ENCODE peak calls at places on chromosome 9, in four cellular contexts. Z, F, V and R are unnamed samples.

GRCh38 chr9:15293727-15294405 is 13.2 kb downstream of the TTC39B start:
- DNase-seq in Z (no peak), F (no peak), V (no peak), R (no peak)

GRCh38 chr9:136365775-136366223 is 2.3 kb upstream of the DNLZ start:
- DNase-seq in Z (no peak), F (no peak), V (no peak), R (no peak)

GRCh38 chr9:132854832-132855231 is 23.3 kb downstream of the AK8 start:
- DNase-seq in Z (no peak), F (no peak), V (no peak), R (no peak)

GRCh38 chr9:130235558-130236435 is 29.8 kb upstream of the HMCN2 start:
- DNase-seq in Z (no peak), F (peak; percentile 82), V (no peak), R (peak; percentile 73)

GRCh38 chr9:18526686-18527085 is 52.7 kb downstream of the ADAMTSL1 start:
- DNase-seq in Z (peak; percentile 89), F (no peak), V (no peak), R (no peak)

GRCh38 chr9:6766606-6767005 is 8.8 kb downstream of the KDM4C start:
- DNase-seq in Z (no peak), F (no peak), V (no peak), R (no peak)

GRCh38 chr9:120841930-120842684 is 615 bp downstream of the PSMD5 start:
- DNase-seq in Z (no peak), F (no peak), V (no peak), R (no peak)

GRCh38 chr9:21252727-21253547 is 13.1 kb upstream of the IFNA14 start:
- DNase-seq in Z (peak; percentile 9), F (no peak), V (no peak), R (peak; percentile 4)

GRCh38 chr9:22416692-22417060 is 29.9 kb upstream of the DMRTA1 start:
- DNase-seq in Z (no peak), F (no peak), V (no peak), R (no peak)

GRCh38 chr9:112569186-112569585 is 82.6 kb downstream of the KIAA1958 start:
- DNase-seq in Z (peak; percentile 19), F (no peak), V (no peak), R (no peak)

GRCh38 chr9:135294826-135295225 is 184.8 kb upstream of the PPP1R26 start:
- DNase-seq in Z (no peak), F (peak; percentile 39), V (no peak), R (peak; percentile 29)

GRCh38 chr9:12694013-12694412 is 828 bp downstream of the TYRP1 start:
- DNase-seq in Z (no peak), F (no peak), V (no peak), R (no peak)

GRCh38 chr9:133826289-133827085 is 88.3 kb upstream of the SARDH start:
- DNase-seq in Z (no peak), F (no peak), V (no peak), R (no peak)

GRCh38 chr9:31336391-31336790 is 1048.1 kb upstream of the ACO1 start:
- DNase-seq in Z (no peak), F (no peak), V (no peak), R (no peak)

GRCh38 chr9:76562511-76562911 is 103.5 kb downstream of the GCNT1 start:
- DNase-seq in Z (no peak), F (no peak), V (no peak), R (no peak)

GRCh38 chr9:134169724-134170401 is 5.5 kb upstream of the RNU6ATAC start:
- DNase-seq in Z (no peak), F (peak; percentile 81), V (no peak), R (no peak)

GRCh38 chr9:92234503-92234902 is 59.0 kb downstream of the IARS1 start:
- DNase-seq in Z (no peak), F (no peak), V (no peak), R (no peak)
- H3K4me3 ChIP-seq in Z (no peak overlapping the region), F (no peak overlapping the region), V (no peak overlapping the region), R (no peak overlapping the region)

GRCh38 chr9:98385751-98386150 is 130.3 kb upstream of the TBC1D2 start:
- DNase-seq in Z (no peak), F (no peak), V (no peak), R (no peak)

GRCh38 chr9:98381311-98382103 is 126.1 kb upstream of the TBC1D2 start:
- DNase-seq in Z (no peak), F (no peak), V (no peak), R (no peak)

GRCh38 chr9:98379572-98379971 is 124.1 kb upstream of the TBC1D2 start:
- DNase-seq in Z (no peak), F (no peak), V (no peak), R (no peak)

GRCh38 chr9:98380065-98380681 is 124.7 kb upstream of the TBC1D2 start:
- DNase-seq in Z (no peak), F (peak; percentile 78), V (no peak), R (peak; percentile 65)

DNA sequence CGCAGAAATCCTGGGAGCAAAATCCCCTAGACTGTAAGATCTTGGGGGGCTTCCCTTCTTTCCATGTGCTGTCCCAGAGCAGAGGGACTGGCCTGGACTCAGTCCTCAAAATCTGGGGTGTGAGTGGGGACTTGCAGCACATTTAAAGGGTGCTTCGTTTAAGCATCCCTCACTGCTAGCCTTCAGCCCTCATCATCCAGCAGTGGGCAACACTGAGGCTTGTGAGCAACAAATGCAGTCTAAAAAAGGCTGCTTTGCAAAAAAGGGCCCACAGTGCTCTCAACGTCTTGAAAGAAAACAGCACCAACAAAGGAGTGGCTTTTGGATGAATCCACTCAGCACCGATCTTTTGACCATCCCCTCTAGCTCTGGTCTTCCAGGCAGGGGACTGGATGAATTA is 128.3 kb upstream of the TBC1D2 start:
- DNase-seq in Z (no peak), F (no peak), V (no peak), R (no peak)
- TF ChIP-seq CTCF in Z (peak; percentile 51), F (no peak), V (no peak), R (no peak)

GRCh38 chr9:126612813-126613641 is 701 bp upstream of the LMX1B start:
- DNase-seq in Z (no peak), F (no peak), V (no peak), R (no peak)
- H3K4me3 ChIP-seq in Z (no peak overlapping the region), F (peak overlapping the region; percentile 30), V (no peak overlapping the region), R (peak overlapping the region; percentile 65)

GRCh38 chr9:83433841-83434240 is 104.4 kb downstream of the FRMD3 start:
- DNase-seq in Z (no peak), F (no peak), V (no peak), R (no peak)
- TF ChIP-seq CTCF in Z (no peak), F (no peak), V (no peak), R (no peak)

GRCh38 chr9:692636-693459 is 148.6 kb upstream of the DMRT1 start:
- DNase-seq in Z (no peak), F (no peak), V (no peak), R (no peak)
- H3K4me3 ChIP-seq in Z (peak overlapping the region; percentile 50), F (peak overlapping the region; percentile 9), V (no peak overlapping the region), R (no peak overlapping the region)

GRCh38 chr9:124260769-124261603 is 3.2 kb downstream of the NEK6 start:
- DNase-seq in Z (peak; percentile 77), F (peak; percentile 77), V (no peak), R (no peak)

GRCh38 chr9:124257865-124258764 is at the start of gene NEK6:
- DNase-seq in Z (no peak), F (no peak), V (no peak), R (peak; percentile 48)

GRCh38 chr9:124257070-124257864 is 482 bp upstream of the NEK6 start:
- DNase-seq in Z (no peak), F (no peak), V (no peak), R (no peak)

GRCh38 chr9:124259273-124260078 is 1.7 kb downstream of the NEK6 start:
- DNase-seq in Z (no peak), F (peak; percentile 73), V (no peak), R (peak; percentile 75)

DNA sequence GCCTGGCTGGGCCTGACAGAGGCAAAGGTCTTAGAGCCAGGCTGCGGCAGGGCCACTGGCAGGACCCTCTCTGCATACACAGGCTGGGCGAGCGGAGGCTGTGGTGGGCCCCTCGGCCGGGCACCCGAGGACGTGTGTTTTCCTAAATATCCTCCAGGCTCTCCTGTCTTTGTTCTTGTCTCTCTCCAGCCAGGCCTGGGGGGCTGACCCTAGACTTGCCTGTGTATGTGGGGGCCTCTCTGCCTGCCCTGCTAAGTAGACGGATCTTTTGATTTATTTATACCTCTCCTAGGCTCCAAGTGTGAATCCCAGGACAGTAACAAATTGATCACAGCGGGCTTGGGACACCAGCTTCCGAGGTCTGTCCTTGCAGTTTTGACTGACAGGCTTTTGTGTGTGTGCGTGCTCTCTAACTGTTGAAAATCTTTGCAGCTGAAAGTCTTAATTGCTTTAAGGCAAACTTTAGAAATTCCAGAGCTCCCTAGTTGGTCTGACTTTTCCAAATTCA is 1.1 kb downstream of the NEK6 start:
- DNase-seq in Z (no peak), F (no peak), V (no peak), R (no peak)
- TF ChIP-seq CTCF in Z (no peak), F (no peak), V (no peak), R (no peak)

GRCh38 chr9:117709936-117710335 is 5.7 kb downstream of the TLR4 start:
- DNase-seq in Z (no peak), F (no peak), V (no peak), R (no peak)

GRCh38 chr9:117705386-117705785 is 1.2 kb downstream of the TLR4 start:
- DNase-seq in Z (no peak), F (no peak), V (no peak), R (no peak)

GRCh38 chr9:117706421-117707150 is 2.4 kb downstream of the TLR4 start:
- DNase-seq in Z (no peak), F (no peak), V (no peak), R (no peak)

GRCh38 chr9:117704597-117704996 is 394 bp downstream of the TLR4 start:
- DNase-seq in Z (no peak), F (no peak), V (no peak), R (no peak)

DNA sequence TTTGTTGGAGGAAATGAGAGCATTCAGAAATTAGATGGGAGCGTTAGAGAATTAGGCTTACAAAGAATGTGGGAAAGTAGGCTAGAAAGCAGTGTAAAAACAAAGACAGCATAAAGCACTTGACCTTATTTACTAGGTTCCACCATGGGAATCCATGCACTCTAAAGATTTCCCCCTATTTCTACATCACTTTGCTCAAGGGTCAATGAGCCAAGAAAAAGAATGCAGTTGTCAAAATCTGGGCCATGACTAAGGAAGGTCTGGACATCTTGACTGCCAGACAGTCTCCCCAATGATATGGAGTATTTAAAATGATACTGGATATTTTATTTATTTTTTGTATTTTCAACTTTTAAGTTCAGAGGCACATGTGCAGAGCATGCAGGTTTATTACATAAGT is 3.4 kb downstream of the TLR4 start:
- DNase-seq in Z (no peak), F (no peak), V (no peak), R (no peak)
- H3K4me3 ChIP-seq in Z (no peak overlapping the region), F (peak overlapping the region; percentile 13), V (no peak overlapping the region), R (no peak overlapping the region)

GRCh38 chr9:35859310-35859994 is 10.7 kb downstream of the OR13J1 start:
- DNase-seq in Z (no peak), F (no peak), V (no peak), R (no peak)
- TF ChIP-seq CTCF in Z (no peak), F (no peak), V (no peak), R (no peak)

GRCh38 chr9:124501771-124502320 is 5.4 kb downstream of the NR5A1 start:
- DNase-seq in Z (no peak), F (no peak), V (no peak), R (no peak)
- H3K4me3 ChIP-seq in Z (no peak overlapping the region), F (no peak overlapping the region), V (no peak overlapping the region), R (no peak overlapping the region)